ENCODE peak calls at places on chromosomes 11 and 22, in eight cellular contexts. One of them, this sample, is unnamed.

GRCh38 chr11:126696976-126697375 is 303.6 kb downstream of the KIRREL3 start:
- DNase-seq in dorsolateral prefrontal cortex: no peak
- DNase-seq in CD8-positive, alpha-beta T cell: no peak
- DNase-seq in DMS53: no peak
- DNase-seq in HEK293T: no peak
- DNase-seq in neuronal stem cell: no peak
- DNase-seq in fibroblast of the conjunctiva: no peak
- DNase-seq in endothelial cell: no peak
- DNase-seq in this sample: no peak

GRCh38 chr11:120170741-120171261 is 32.9 kb upstream of the TRIM29 start:
- DNase-seq in dorsolateral prefrontal cortex: no peak
- DNase-seq in CD8-positive, alpha-beta T cell: no peak
- DNase-seq in DMS53: no peak
- DNase-seq in HEK293T: no peak
- DNase-seq in neuronal stem cell: no peak
- DNase-seq in fibroblast of the conjunctiva: no peak
- DNase-seq in endothelial cell: no peak
- DNase-seq in this sample: no peak

GRCh38 chr11:69598147-69598546 is 42.8 kb upstream of the CCND1 start:
- DNase-seq in dorsolateral prefrontal cortex: no peak
- DNase-seq in CD8-positive, alpha-beta T cell: no peak
- DNase-seq in DMS53: no peak
- DNase-seq in HEK293T: no peak
- DNase-seq in neuronal stem cell: no peak
- DNase-seq in fibroblast of the conjunctiva: no peak
- DNase-seq in endothelial cell: no peak
- DNase-seq in this sample: no peak

GRCh38 chr11:122069946-122070345 is 46.1 kb downstream of the BLID start:
- DNase-seq in dorsolateral prefrontal cortex: peak; percentile 9
- DNase-seq in CD8-positive, alpha-beta T cell: no peak
- DNase-seq in DMS53: peak; percentile 96
- DNase-seq in HEK293T: no peak
- DNase-seq in neuronal stem cell: peak; percentile 83
- DNase-seq in fibroblast of the conjunctiva: peak; percentile 91
- DNase-seq in endothelial cell: peak; percentile 57
- DNase-seq in this sample: no peak

GRCh38 chr11:67382481-67383136 is 9.2 kb upstream of the RAD9A start:
- DNase-seq in dorsolateral prefrontal cortex: peak; percentile 76
- DNase-seq in CD8-positive, alpha-beta T cell: peak; percentile 87
- DNase-seq in DMS53: peak; percentile 86
- DNase-seq in HEK293T: peak; percentile 84
- DNase-seq in neuronal stem cell: peak; percentile 75
- DNase-seq in fibroblast of the conjunctiva: peak; percentile 57
- DNase-seq in endothelial cell: peak; percentile 88
- DNase-seq in this sample: peak; percentile 84

GRCh38 chr11:2432628-2433071 is 11.7 kb downstream of the TRPM5 start:
- DNase-seq in dorsolateral prefrontal cortex: no peak
- DNase-seq in CD8-positive, alpha-beta T cell: no peak
- DNase-seq in DMS53: no peak
- DNase-seq in HEK293T: no peak
- DNase-seq in neuronal stem cell: no peak
- DNase-seq in fibroblast of the conjunctiva: no peak
- DNase-seq in endothelial cell: no peak
- DNase-seq in this sample: no peak

GRCh38 chr11:70066136-70066520 is 12.0 kb upstream of the ANO1 start:
- DNase-seq in dorsolateral prefrontal cortex: no peak
- DNase-seq in CD8-positive, alpha-beta T cell: no peak
- DNase-seq in DMS53: no peak
- DNase-seq in HEK293T: no peak
- DNase-seq in neuronal stem cell: no peak
- DNase-seq in fibroblast of the conjunctiva: no peak
- DNase-seq in endothelial cell: no peak
- DNase-seq in this sample: no peak

GRCh38 chr11:86983071-86983488 is 27.9 kb upstream of the FZD4 start:
- DNase-seq in dorsolateral prefrontal cortex: no peak
- DNase-seq in CD8-positive, alpha-beta T cell: no peak
- DNase-seq in DMS53: no peak
- DNase-seq in HEK293T: no peak
- DNase-seq in neuronal stem cell: no peak
- DNase-seq in fibroblast of the conjunctiva: no peak
- DNase-seq in endothelial cell: peak; percentile 9
- DNase-seq in this sample: no peak

GRCh38 chr11:125591659-125592304 is 870 bp upstream of the STT3A start:
- DNase-seq in dorsolateral prefrontal cortex: peak; percentile 45
- DNase-seq in CD8-positive, alpha-beta T cell: peak; percentile 46
- DNase-seq in DMS53: peak; percentile 74
- DNase-seq in HEK293T: peak; percentile 33
- DNase-seq in neuronal stem cell: no peak
- DNase-seq in fibroblast of the conjunctiva: no peak
- DNase-seq in endothelial cell: peak; percentile 45
- DNase-seq in this sample: peak; percentile 51

GRCh38 chr11:75140269-75141138 is 10.4 kb upstream of the SLCO2B1 start:
- DNase-seq in dorsolateral prefrontal cortex: no peak
- DNase-seq in CD8-positive, alpha-beta T cell: peak; percentile 81
- DNase-seq in DMS53: peak; percentile 88
- DNase-seq in HEK293T: peak; percentile 82
- DNase-seq in neuronal stem cell: peak; percentile 53
- DNase-seq in fibroblast of the conjunctiva: no peak
- DNase-seq in endothelial cell: peak; percentile 78
- DNase-seq in this sample: peak; percentile 83

GRCh38 chr11:60098508-60098907 is 10.0 kb downstream of the MS4A2 start:
- DNase-seq in dorsolateral prefrontal cortex: no peak
- DNase-seq in CD8-positive, alpha-beta T cell: no peak
- DNase-seq in DMS53: peak; percentile 82
- DNase-seq in HEK293T: no peak
- DNase-seq in neuronal stem cell: no peak
- DNase-seq in fibroblast of the conjunctiva: no peak
- DNase-seq in endothelial cell: no peak
- DNase-seq in this sample: no peak

GRCh38 chr11:115558635-115559034 is 54.4 kb upstream of the CADM1 start:
- DNase-seq in dorsolateral prefrontal cortex: no peak
- DNase-seq in CD8-positive, alpha-beta T cell: no peak
- DNase-seq in DMS53: no peak
- DNase-seq in HEK293T: no peak
- DNase-seq in neuronal stem cell: no peak
- DNase-seq in fibroblast of the conjunctiva: no peak
- DNase-seq in endothelial cell: no peak
- DNase-seq in this sample: no peak

GRCh38 chr11:96388891-96389603 is 665 bp downstream of the CCDC82 start:
- DNase-seq in dorsolateral prefrontal cortex: no peak
- DNase-seq in CD8-positive, alpha-beta T cell: no peak
- DNase-seq in DMS53: peak; percentile 74
- DNase-seq in HEK293T: peak; percentile 61
- DNase-seq in neuronal stem cell: no peak
- DNase-seq in fibroblast of the conjunctiva: no peak
- DNase-seq in endothelial cell: peak; percentile 68
- DNase-seq in this sample: no peak

GRCh38 chr11:35288817-35289541 is 130.4 kb downstream of the SLC1A2 start:
- DNase-seq in dorsolateral prefrontal cortex: no peak
- DNase-seq in CD8-positive, alpha-beta T cell: no peak
- DNase-seq in DMS53: no peak
- DNase-seq in HEK293T: no peak
- DNase-seq in neuronal stem cell: no peak
- DNase-seq in fibroblast of the conjunctiva: no peak
- DNase-seq in endothelial cell: no peak
- DNase-seq in this sample: no peak

GRCh38 chr11:6640036-6640984 is 15.3 kb downstream of the DCHS1 start:
- DNase-seq in dorsolateral prefrontal cortex: no peak
- DNase-seq in CD8-positive, alpha-beta T cell: no peak
- DNase-seq in DMS53: no peak
- DNase-seq in HEK293T: no peak
- DNase-seq in neuronal stem cell: no peak
- DNase-seq in fibroblast of the conjunctiva: no peak
- DNase-seq in endothelial cell: no peak
- DNase-seq in this sample: no peak

GRCh38 chr22:49964136-49964492 is 3.5 kb downstream of the PIM3 start:
- DNase-seq in dorsolateral prefrontal cortex: no peak
- DNase-seq in CD8-positive, alpha-beta T cell: peak; percentile 46
- DNase-seq in DMS53: no peak
- DNase-seq in HEK293T: no peak
- DNase-seq in neuronal stem cell: no peak
- DNase-seq in fibroblast of the conjunctiva: no peak
- DNase-seq in endothelial cell: no peak
- DNase-seq in this sample: peak; percentile 36

GRCh38 chr11:109644158-109644557 is 222.2 kb downstream of the C11orf87 start:
- DNase-seq in dorsolateral prefrontal cortex: peak; percentile 89
- DNase-seq in CD8-positive, alpha-beta T cell: no peak
- DNase-seq in DMS53: peak; percentile 19
- DNase-seq in HEK293T: peak; percentile 11
- DNase-seq in neuronal stem cell: no peak
- DNase-seq in fibroblast of the conjunctiva: no peak
- DNase-seq in endothelial cell: no peak
- DNase-seq in this sample: no peak

GRCh38 chr11:46106530-46107407 is 14.5 kb downstream of the PHF21A start:
- DNase-seq in dorsolateral prefrontal cortex: no peak
- DNase-seq in CD8-positive, alpha-beta T cell: no peak
- DNase-seq in DMS53: no peak
- DNase-seq in HEK293T: peak; percentile 34
- DNase-seq in neuronal stem cell: no peak
- DNase-seq in fibroblast of the conjunctiva: no peak
- DNase-seq in endothelial cell: no peak
- DNase-seq in this sample: no peak

GRCh38 chr11:74288911-74289310 is 22.5 kb downstream of the P4HA3 start:
- DNase-seq in dorsolateral prefrontal cortex: no peak
- DNase-seq in CD8-positive, alpha-beta T cell: no peak
- DNase-seq in DMS53: no peak
- DNase-seq in HEK293T: no peak
- DNase-seq in neuronal stem cell: no peak
- DNase-seq in fibroblast of the conjunctiva: no peak
- DNase-seq in endothelial cell: no peak
- DNase-seq in this sample: no peak

This sample was measured in activated CD4-positive, CD25-positive, alpha-beta regulatory T cell treated with anti-CD3 and anti-CD28 coated beads, Interleukin-2, amount 50 U/mL, for 72 hours.